ENCODE peak calls at places on chromosome 1, in seven cellular contexts. J, S, R, I, F, P and O are unnamed samples.

GRCh38 chr1:26203642-26204318 is 13.4 kb downstream of the CATSPER4 start:
- DNase-seq in J (no peak), S (no peak), R (no peak), I (no peak), F (no peak), P (no peak), O (no peak)

GRCh38 chr1:196152975-196153374 is 455.3 kb downstream of the KCNT2 start:
- DNase-seq in J (no peak), S (no peak), R (peak; percentile 57), I (no peak), F (no peak), P (no peak), O (no peak)

GRCh38 chr1:108079550-108079949 is 114.6 kb upstream of the VAV3 start:
- DNase-seq in J (no peak), S (no peak), R (peak; percentile 32), I (no peak), F (peak; percentile 10), P (no peak), O (no peak)

GRCh38 chr1:148308832-148309458 is 156.9 kb upstream of the NBPF11 start:
- DNase-seq in J (no peak), S (peak; percentile 6), R (no peak), I (no peak), F (no peak), P (no peak), O (no peak)

GRCh38 chr1:8992936-8993687 is 33.1 kb downstream of the SLC2A7 start:
- DNase-seq in J (no peak), S (no peak), R (no peak), I (no peak), F (no peak), P (no peak), O (no peak)

GRCh38 chr1:173126421-173126820 is 75.7 kb upstream of the TNFSF18 start:
- DNase-seq in J (no peak), S (no peak), R (no peak), I (no peak), F (no peak), P (no peak), O (no peak)

GRCh38 chr1:14788065-14788464 is 189.6 kb downstream of the KAZN start:
- DNase-seq in J (no peak), S (no peak), R (no peak), I (no peak), F (no peak), P (no peak), O (no peak)

GRCh38 chr1:46448109-46448911 is 41.3 kb upstream of the DMBX1 start:
- DNase-seq in J (no peak), S (no peak), R (no peak), I (no peak), F (no peak), P (no peak), O (no peak)

GRCh38 chr1:100868364-100868995 is 26.2 kb downstream of the EXTL2 start:
- DNase-seq in J (no peak), S (no peak), R (peak; percentile 54), I (no peak), F (no peak), P (no peak), O (no peak)

GRCh38 chr1:59701376-59701775 is 113.4 kb upstream of the HOOK1 start:
- DNase-seq in J (no peak), S (no peak), R (no peak), I (peak; percentile 13), F (no peak), P (no peak), O (no peak)

DNA sequence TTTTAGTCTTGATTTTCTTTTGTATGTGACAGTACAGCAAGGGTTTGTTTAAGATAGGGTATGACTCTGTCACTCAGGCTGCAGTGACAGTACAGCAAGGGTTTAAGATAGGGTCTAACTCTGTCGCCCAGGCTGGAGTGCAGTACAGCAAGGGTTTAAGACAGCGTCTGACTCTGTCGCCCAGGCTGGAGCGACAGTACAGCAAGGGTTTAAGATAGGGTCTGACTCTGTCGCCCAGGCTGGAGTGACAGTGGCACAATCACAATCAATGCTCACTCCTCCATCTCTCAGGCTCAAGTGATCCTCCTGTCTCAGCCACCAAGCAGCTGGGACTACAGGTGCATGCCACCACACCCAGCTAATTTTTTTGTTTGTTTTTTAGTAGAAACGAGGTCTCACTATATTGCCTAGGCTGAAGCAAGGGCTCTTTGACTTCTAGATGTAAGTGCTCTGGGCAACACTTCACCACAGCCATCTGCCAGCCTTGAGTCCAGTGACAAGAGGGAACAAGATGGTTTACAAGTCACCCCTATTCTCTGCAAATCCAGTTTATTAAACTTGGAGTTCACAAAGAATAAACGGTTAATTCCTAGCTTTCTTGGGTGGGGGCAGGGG is 965 bp upstream of the SH2D5 start:
- DNase-seq in J (no peak), S (no peak), R (no peak), I (no peak), F (no peak), P (no peak), O (no peak)
- H3K4me3 ChIP-seq in J (peak overlapping the region; percentile 52), S (peak overlapping the region; percentile 59), R (no peak overlapping the region), I (peak overlapping the region; percentile 13), F (peak overlapping the region; percentile 83), P (peak overlapping the region; percentile 62), O (no peak overlapping the region)

DNA sequence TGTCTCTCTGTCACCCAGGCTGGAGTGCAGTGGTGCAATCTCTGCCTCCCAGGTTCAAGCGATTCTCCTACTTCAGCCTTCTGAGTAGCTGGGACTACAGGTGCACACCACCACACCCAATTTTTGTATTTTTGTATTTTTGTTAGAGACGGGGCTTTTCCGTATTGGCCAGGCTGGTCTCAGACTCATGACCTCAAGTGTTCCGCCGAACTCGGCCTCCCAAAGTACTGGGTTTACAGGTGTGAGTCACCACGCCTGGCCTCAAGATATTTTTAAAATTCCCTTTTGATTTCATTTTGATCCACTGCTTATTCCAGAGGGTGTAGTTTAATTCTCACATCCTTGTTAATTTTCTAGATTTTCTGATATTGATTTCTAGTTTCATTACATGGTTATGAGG is 3.8 kb downstream of the IFI44L start:
- DNase-seq in J (no peak), S (no peak), R (no peak), I (no peak), F (no peak), P (no peak), O (no peak)
- H3K4me3 ChIP-seq in J (no peak overlapping the region), S (no peak overlapping the region), R (peak overlapping the region; percentile 98), I (no peak overlapping the region), F (no peak overlapping the region), P (no peak overlapping the region), O (no peak overlapping the region)

DNA sequence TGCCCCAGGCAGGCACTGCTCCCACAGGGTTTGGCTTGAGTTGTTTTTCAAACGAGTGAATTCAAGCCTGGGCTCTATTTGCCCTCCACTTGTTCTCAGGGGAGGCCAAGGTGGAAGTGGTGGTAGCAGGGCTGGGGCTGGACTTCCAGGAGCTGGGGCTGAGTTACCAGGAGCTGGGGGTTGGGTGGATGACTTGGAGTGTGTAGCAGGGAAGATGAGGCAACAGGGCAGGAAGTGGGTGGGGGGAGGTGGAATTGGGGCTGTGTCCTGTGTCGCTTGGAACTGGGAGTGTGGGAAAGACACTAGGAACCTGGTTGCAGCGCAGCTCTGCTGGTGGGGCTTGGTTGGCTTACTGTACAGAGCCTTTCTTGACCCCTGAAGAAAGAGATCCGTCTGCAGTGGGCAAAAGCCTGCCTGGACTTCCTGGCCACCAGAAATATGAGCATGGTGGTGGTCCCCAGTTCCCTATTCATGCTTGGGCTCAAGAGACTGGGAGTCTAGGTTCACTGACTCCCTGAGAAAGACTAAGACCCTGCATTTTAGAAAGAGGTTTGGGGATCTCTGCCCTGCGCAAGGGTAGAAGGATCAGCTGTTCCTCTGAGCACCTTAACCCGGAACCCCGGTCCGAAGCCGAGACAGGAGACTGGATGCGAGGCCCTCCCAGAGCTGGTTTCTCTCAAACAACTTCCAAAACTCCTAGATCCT is 3.1 kb downstream of the TFAP2E start:
- DNase-seq in J (no peak), S (no peak), R (no peak), I (no peak), F (no peak), P (no peak), O (no peak)
- H3K4me3 ChIP-seq in J (peak overlapping the region; percentile 43), S (no peak overlapping the region), R (no peak overlapping the region), I (no peak overlapping the region), F (no peak overlapping the region), P (no peak overlapping the region), O (no peak overlapping the region)

GRCh38 chr1:186680031-186681012 is at the start of gene PTGS2:
- DNase-seq in J (no peak), S (peak; percentile 96), R (peak; percentile 88), I (peak; percentile 69), F (no peak), P (peak; percentile 56), O (peak; percentile 90)

GRCh38 chr1:186682721-186683120 is 2.5 kb upstream of the PTGS2 start:
- DNase-seq in J (no peak), S (no peak), R (no peak), I (no peak), F (no peak), P (no peak), O (no peak)

GRCh38 chr1:186683637-186684410 is 3.6 kb upstream of the PTGS2 start:
- DNase-seq in J (no peak), S (no peak), R (peak; percentile 36), I (no peak), F (no peak), P (no peak), O (no peak)

GRCh38 chr1:186681136-186681535 is 913 bp upstream of the PTGS2 start:
- DNase-seq in J (no peak), S (no peak), R (no peak), I (no peak), F (no peak), P (no peak), O (no peak)

DNA sequence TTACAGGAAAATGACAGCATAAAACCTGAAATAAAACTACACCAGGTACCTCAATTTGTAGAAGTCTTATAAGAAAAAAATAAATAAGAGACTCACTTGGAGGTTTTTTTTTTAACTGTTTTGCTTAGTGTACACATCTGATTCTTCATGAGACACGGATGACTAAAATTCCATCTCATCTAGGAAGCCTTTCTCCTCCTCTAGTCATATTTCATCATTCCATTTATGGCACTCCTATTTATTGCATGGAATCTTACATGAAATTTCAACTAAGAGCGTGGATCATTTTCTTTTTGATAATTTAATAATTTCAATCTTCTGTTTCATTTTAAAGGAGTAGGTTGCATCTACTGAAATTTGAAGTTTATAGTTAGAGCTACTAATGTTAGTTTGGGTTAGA is 1.6 kb upstream of the PTGS2 start:
- DNase-seq in J (no peak), S (no peak), R (no peak), I (no peak), F (no peak), P (no peak), O (no peak)
- H3K4me3 ChIP-seq in J (peak overlapping the region; percentile 59), S (peak overlapping the region; percentile 54), R (no peak overlapping the region), I (no peak overlapping the region), F (no peak overlapping the region), P (peak overlapping the region; percentile 56), O (peak overlapping the region; percentile 69)

GRCh38 chr1:1617925-1618324 is 2.6 kb downstream of the MIB2 start:
- DNase-seq in J (no peak), S (no peak), R (no peak), I (no peak), F (no peak), P (no peak), O (no peak)
- H3K4me3 ChIP-seq in J (no peak overlapping the region), S (no peak overlapping the region), R (no peak overlapping the region), I (no peak overlapping the region), F (no peak overlapping the region), P (no peak overlapping the region), O (no peak overlapping the region)

DNA sequence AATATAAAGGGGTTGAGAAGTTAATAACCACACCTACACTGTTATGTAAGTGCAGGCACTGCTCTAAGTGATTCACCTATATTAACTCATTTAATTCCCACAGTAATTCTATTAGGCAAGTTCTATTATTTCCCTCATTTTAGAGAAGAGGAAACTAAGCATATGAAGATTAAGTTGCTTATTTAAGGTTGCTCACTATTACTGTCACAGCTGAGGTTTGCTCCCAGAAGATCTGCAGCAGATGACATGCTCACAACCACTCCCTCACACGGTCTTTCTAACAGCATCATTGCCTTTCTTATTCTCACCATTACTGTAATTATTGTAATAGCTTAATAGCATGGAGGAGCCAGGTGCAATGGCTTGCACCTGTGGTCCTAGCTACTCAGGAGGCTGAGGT is 196.4 kb upstream of the GREM2 start:
- DNase-seq in J (no peak), S (no peak), R (no peak), I (no peak), F (no peak), P (no peak), O (no peak)
- H3K4me3 ChIP-seq in J (no peak overlapping the region), S (no peak overlapping the region), R (no peak overlapping the region), I (no peak overlapping the region), F (no peak overlapping the region), P (no peak overlapping the region), O (no peak overlapping the region)